ENCODE peak calls at places on chromosomes 16 and 17, in ten cellular contexts. E is AG04450; V is ovary; X is OCI-LY7; Z is transverse colon; C is pancreas; Y is CD8-positive, alpha-beta memory T cell; M is left lung; U is esophagus squamous epithelium; B is HAP-1. I is an unnamed sample. For H3K9me3, the result is how much of the 10 kb centered on the place peaks cover.

GRCh38 chr17:410674-411401 is 58.2 kb upstream of the RPH3AL start:
- DNase-seq in E (no peak), V (no peak), X (no peak), Z (peak), C (no peak), Y (peak), M (no peak), U (no peak), B (peak), I (peak)

GRCh38 chr16:72884037-72884436 is 163.9 kb downstream of the ZFHX3 start:
- DNase-seq in E (no peak), V (no peak), X (no peak), Z (no peak), C (no peak), Y (no peak), M (no peak), U (no peak), B (no peak), I (no peak)

GRCh38 chr17:9811086-9811485 is 10.8 kb downstream of the GSG1L2 start:
- DNase-seq in E (no peak), V (no peak), X (no peak), Z (no peak), C (no peak), Y (no peak), M (no peak), U (no peak), B (no peak), I (no peak)

GRCh38 chr17:2212328-2212981 is 91.1 kb downstream of the SMG6 start:
- DNase-seq in E (no peak), V (peak), X (no peak), Z (no peak), C (no peak), Y (no peak), M (no peak), U (no peak), B (no peak), I (no peak)

GRCh38 chr17:46123607-46124006 is 69.6 kb downstream of the KANSL1 start:
- DNase-seq in E (no peak), V (no peak), X (no peak), Z (no peak), C (no peak), Y (no peak), M (no peak), U (no peak), B (no peak), I (no peak)

GRCh38 chr17:77440571-77440981 is 299.8 kb downstream of the SEC14L1 start:
- DNase-seq in E (no peak), V (no peak), X (peak), Z (peak), C (no peak), Y (no peak), M (no peak), U (no peak), B (no peak), I (no peak)

GRCh38 chr17:73278465-73279453 is 17.1 kb upstream of the CPSF4L start:
- DNase-seq in E (no peak), V (peak), X (no peak), Z (peak), C (no peak), Y (no peak), M (no peak), U (no peak), B (peak), I (no peak)

GRCh38 chr16:53926209-53926608 is 222.3 kb downstream of the FTO start:
- DNase-seq in E (no peak), V (no peak), X (no peak), Z (no peak), C (no peak), Y (no peak), M (no peak), U (no peak), B (no peak), I (no peak)

DNA sequence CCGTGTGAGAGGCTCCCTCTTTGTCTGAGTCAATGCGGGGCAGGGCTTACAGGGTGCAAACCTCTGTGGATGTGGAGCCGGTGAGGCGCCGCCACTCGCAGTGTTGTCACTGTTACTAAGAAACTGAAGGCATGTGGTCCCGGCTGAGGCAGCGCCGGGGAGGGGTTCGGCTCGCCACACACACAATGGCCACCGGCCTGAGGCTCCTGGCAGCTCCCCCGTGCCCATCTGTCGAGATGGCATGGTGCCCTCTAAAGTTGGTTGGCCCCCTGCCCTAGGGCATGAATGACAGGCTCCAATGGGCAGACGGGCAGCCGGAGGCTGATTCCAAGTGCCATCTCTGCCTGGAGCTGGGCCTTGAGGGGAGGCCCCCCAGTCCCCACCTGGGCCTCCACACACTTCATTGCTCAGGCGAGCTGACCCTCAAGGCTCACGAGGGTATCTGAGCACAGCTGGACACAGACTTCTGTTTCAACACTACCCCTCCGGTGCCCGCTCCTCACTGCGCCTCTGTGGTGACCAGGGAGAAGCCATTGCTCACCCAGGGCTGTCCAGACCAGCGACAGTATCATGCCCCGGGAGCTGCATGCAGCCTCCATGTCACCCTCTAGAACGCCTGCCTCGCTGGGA is 137.2 kb downstream of the C16orf78 start:
- DNase-seq in E (no peak), V (no peak), X (no peak), Z (no peak), C (no peak), Y (no peak), M (no peak), U (no peak), B (no peak), I (no peak)
- H3K9me3 ChIP-seq in E (under half), V (under half), X (under half), Z (under half), C (under half), Y (under half), M (under half), U (under half), B (under half), I (under half)

GRCh38 chr17:39826334-39826733 is 37.8 kb downstream of the IKZF3 start:
- DNase-seq in E (no peak), V (no peak), X (no peak), Z (no peak), C (no peak), Y (no peak), M (no peak), U (no peak), B (no peak), I (no peak)
- H3K9me3 ChIP-seq in E (under half), V (under half), X (under half), Z (under half), C (under half), Y (under half), M (under half), U (under half), B (under half), I (under half)

DNA sequence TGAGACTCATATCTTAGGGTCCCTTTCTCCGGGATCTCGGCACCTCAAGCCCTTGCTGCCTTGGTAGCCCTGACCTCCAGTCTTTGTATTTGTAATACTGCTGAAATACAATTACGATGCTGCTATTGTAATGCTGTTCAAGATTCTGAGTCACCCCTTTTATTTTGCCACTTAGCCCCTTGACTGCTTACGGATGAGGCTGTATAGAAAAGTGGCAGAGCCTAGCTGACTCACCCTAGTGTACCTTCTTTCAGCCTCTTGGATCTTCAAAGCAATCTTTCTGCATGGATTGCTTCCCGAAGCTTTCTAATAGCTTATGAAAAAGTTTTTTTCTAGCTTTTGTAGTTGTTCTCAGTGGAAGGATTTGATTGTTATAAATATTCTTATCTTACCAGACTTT is 187.9 kb downstream of the KCNJ2 start:
- DNase-seq in E (no peak), V (no peak), X (no peak), Z (no peak), C (no peak), Y (no peak), M (no peak), U (no peak), B (no peak), I (no peak)
- H3K9me3 ChIP-seq in E (under half), V (under half), X (under half), Z (under half), C (under half), Y (under half), M (under half), U (under half), B (under half), I (under half)

GRCh38 chr17:62802531-62803205 is 5.4 kb downstream of the MARCHF10 start:
- DNase-seq in E (no peak), V (no peak), X (no peak), Z (no peak), C (no peak), Y (no peak), M (no peak), U (no peak), B (no peak), I (no peak)

GRCh38 chr17:62805234-62805633 is 2.9 kb downstream of the MARCHF10 start:
- DNase-seq in E (no peak), V (no peak), X (no peak), Z (no peak), C (no peak), Y (no peak), M (no peak), U (no peak), B (no peak), I (no peak)

GRCh38 chr17:62807812-62808575 is at the start of gene MARCHF10:
- DNase-seq in E (no peak), V (no peak), X (peak), Z (peak), C (peak), Y (peak), M (peak), U (no peak), B (no peak), I (peak)

GRCh38 chr17:62804025-62804424 is 4.1 kb downstream of the MARCHF10 start:
- DNase-seq in E (no peak), V (no peak), X (no peak), Z (no peak), C (no peak), Y (no peak), M (no peak), U (no peak), B (no peak), I (no peak)

DNA sequence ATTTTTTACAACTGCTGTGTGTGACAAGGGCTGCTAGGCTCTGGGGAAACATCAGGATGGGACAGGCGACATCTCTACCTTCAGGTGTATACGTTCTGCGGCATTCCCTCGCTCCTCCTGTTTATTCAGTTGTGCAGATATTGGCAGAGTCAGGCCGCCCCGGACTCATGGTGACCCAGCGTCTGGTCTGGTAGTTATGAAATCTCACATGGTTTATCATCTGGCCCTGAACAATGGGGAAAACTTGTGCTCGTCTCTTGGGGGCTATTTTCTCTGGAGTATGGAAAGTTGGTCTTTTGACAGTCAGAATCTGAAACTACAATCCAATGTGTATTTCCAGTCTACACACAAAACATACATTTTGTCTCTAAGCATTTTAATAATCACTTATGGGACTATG is 3.3 kb downstream of the MARCHF10 start:
- DNase-seq in E (no peak), V (no peak), X (no peak), Z (no peak), C (no peak), Y (no peak), M (no peak), U (no peak), B (no peak), I (no peak)
- H3K9me3 ChIP-seq in E (under half), V (under half), X (under half), Z (under half), C (under half), Y (under half), M (under half), U (under half), B (under half), I (under half)

GRCh38 chr17:21823643-21824042 is 131.3 kb downstream of the KCNJ18 start:
- DNase-seq in E (no peak), V (no peak), X (no peak), Z (no peak), C (no peak), Y (no peak), M (no peak), U (no peak), B (no peak), I (no peak)
- H3K9me3 ChIP-seq in E (under half), V (under half), X (under half), Z (under half), C (under half), Y (under half), M (under half), U (under half), B (under half), I (under half)

I was measured in CD4-positive, alpha-beta T cell.